ENCODE peak calls at places on chromosomes 1 and 21, in ten cellular contexts. J is tibial nerve, M is neural crest cell, W is NCI-H524, X is OCI-LY7, T is brain microvascular endothelial cell, U is ELF-1, R is IMR-90, Y is retina, B is osteocyte. N is an unnamed sample.

GRCh38 chr1:145997156-145998023 is 1.0 kb upstream of the TXNIP start:
- DNase-seq in J (peak; percentile 71), M (no peak), W (peak; percentile 48), X (peak; percentile 75), T (no peak), U (peak; percentile 75), R (no peak), Y (no peak), B (no peak), N (no peak)

GRCh38 chr21:37568415-37568814 is 201.8 kb downstream of the DYRK1A start:
- DNase-seq in J (no peak), M (no peak), W (no peak), X (no peak), T (no peak), U (no peak), R (no peak), Y (no peak), B (no peak), N (no peak)

GRCh38 chr1:23726669-23727068 is 16.6 kb upstream of the ELOA start:
- DNase-seq in J (no peak), M (no peak), W (no peak), X (peak; percentile 45), T (no peak), U (no peak), R (no peak), Y (no peak), B (no peak), N (no peak)

GRCh38 chr1:114008352-114009041 is 29.2 kb downstream of the OLFML3 start:
- DNase-seq in J (no peak), M (no peak), W (no peak), X (no peak), T (peak; percentile 54), U (no peak), R (no peak), Y (no peak), B (no peak), N (no peak)

GRCh38 chr21:38989745-38990423 is 184.2 kb downstream of the ETS2 start:
- DNase-seq in J (no peak), M (peak; percentile 19), W (peak; percentile 27), X (no peak), T (peak; percentile 85), U (peak; percentile 71), R (peak; percentile 94), Y (peak; percentile 71), B (no peak), N (no peak)

GRCh38 chr1:50852889-50853288 is 107.2 kb downstream of the FAF1 start:
- DNase-seq in J (no peak), M (no peak), W (no peak), X (no peak), T (no peak), U (no peak), R (no peak), Y (no peak), B (no peak), N (no peak)

GRCh38 chr1:64948905-64949833 is 17.2 kb downstream of the JAK1 start:
- DNase-seq in J (no peak), M (no peak), W (no peak), X (no peak), T (no peak), U (no peak), R (no peak), Y (no peak), B (no peak), N (no peak)

GRCh38 chr1:245585252-245585959 is 430.6 kb downstream of the KIF26B start:
- DNase-seq in J (no peak), M (no peak), W (no peak), X (no peak), T (peak; percentile 69), U (no peak), R (peak; percentile 84), Y (peak; percentile 55), B (no peak), N (no peak)

GRCh38 chr1:19892628-19893168 is 10.5 kb downstream of the OTUD3 start:
- DNase-seq in J (no peak), M (no peak), W (no peak), X (no peak), T (no peak), U (no peak), R (peak; percentile 32), Y (no peak), B (no peak), N (no peak)

GRCh38 chr21:42304556-42305454 is 10.4 kb downstream of the TFF3 start:
- DNase-seq in J (no peak), M (no peak), W (no peak), X (no peak), T (no peak), U (no peak), R (no peak), Y (no peak), B (no peak), N (no peak)

GRCh38 chr1:214650664-214651063 is 47.7 kb downstream of the CENPF start:
- DNase-seq in J (no peak), M (no peak), W (no peak), X (no peak), T (no peak), U (no peak), R (no peak), Y (no peak), B (no peak), N (no peak)

GRCh38 chr1:112431038-112431437 is 35.0 kb downstream of the CTTNBP2NL start:
- DNase-seq in J (no peak), M (no peak), W (no peak), X (no peak), T (no peak), U (no peak), R (no peak), Y (no peak), B (no peak), N (no peak)

GRCh38 chr1:88595355-88595754 is 88.7 kb upstream of the PKN2 start:
- DNase-seq in J (no peak), M (no peak), W (peak; percentile 35), X (peak; percentile 26), T (peak; percentile 39), U (peak; percentile 17), R (peak; percentile 57), Y (no peak), B (no peak), N (no peak)

GRCh38 chr1:211241071-211241470 is 18.1 kb upstream of the RCOR3 start:
- DNase-seq in J (no peak), M (no peak), W (no peak), X (no peak), T (no peak), U (no peak), R (no peak), Y (no peak), B (no peak), N (no peak)

GRCh38 chr1:7929637-7930036 is 11.0 kb downstream of the TNFRSF9 start:
- DNase-seq in J (no peak), M (no peak), W (no peak), X (no peak), T (no peak), U (no peak), R (no peak), Y (no peak), B (no peak), N (no peak)

GRCh38 chr1:154590756-154591155 is 17.2 kb downstream of the ADAR start:
- DNase-seq in J (no peak), M (no peak), W (no peak), X (no peak), T (no peak), U (no peak), R (peak; percentile 68), Y (no peak), B (no peak), N (no peak)

GRCh38 chr21:33808715-33809367 is 106.8 kb downstream of the ATP5PO start:
- DNase-seq in J (no peak), M (no peak), W (no peak), X (no peak), T (no peak), U (no peak), R (no peak), Y (no peak), B (no peak), N (no peak)

GRCh38 chr1:92944901-92945747 is 16.1 kb downstream of the DIPK1A start:
- DNase-seq in J (no peak), M (no peak), W (no peak), X (peak; percentile 47), T (no peak), U (no peak), R (no peak), Y (no peak), B (no peak), N (no peak)

GRCh38 chr1:24743404-24744211 is 1.6 kb upstream of the CLIC4 start:
- DNase-seq in J (no peak), M (no peak), W (peak; percentile 84), X (peak; percentile 60), T (peak; percentile 28), U (peak; percentile 96), R (peak; percentile 63), Y (no peak), B (no peak), N (no peak)

GRCh38 chr1:71666609-71667008 is 585.8 kb upstream of the ZRANB2 start:
- DNase-seq in J (no peak), M (no peak), W (no peak), X (no peak), T (no peak), U (no peak), R (peak; percentile 58), Y (no peak), B (no peak), N (no peak)

GRCh38 chr1:186828612-186829542 is at the start of gene PLA2G4A:
- DNase-seq in J (peak; percentile 57), M (no peak), W (peak; percentile 51), X (no peak), T (peak; percentile 75), U (peak; percentile 19), R (peak; percentile 73), Y (peak; percentile 55), B (no peak), N (no peak)

GRCh38 chr1:61388586-61388985 is 306.2 kb downstream of the NFIA start:
- DNase-seq in J (no peak), M (no peak), W (no peak), X (no peak), T (peak; percentile 66), U (no peak), R (peak; percentile 18), Y (no peak), B (no peak), N (no peak)

N was measured in progenitor cell of endocrine pancreas.